ENCODE peak calls at places on chromosome 3, in eight cellular contexts. V, X, L, Z, H, G, F and E are unnamed samples.

GRCh38 chr3:28718074-28718849 is 369.6 kb upstream of the AZI2 start:
- DNase-seq in F (no peak), X (no peak), L (no peak), G (no peak), V (no peak), Z (no peak), H (no peak), E (no peak)

GRCh38 chr3:180680097-180680430 is 775 bp upstream of the CCDC39 start:
- DNase-seq in V (no peak), X (no peak), G (no peak), L (no peak), F (peak), Z (no peak), H (no peak), E (no peak)

GRCh38 chr3:129503387-129504010 is 24.9 kb upstream of the RHO start:
- DNase-seq in G (no peak), Z (no peak), F (no peak), X (no peak), V (no peak), L (no peak), H (no peak), E (peak)

GRCh38 chr3:159839561-159840379 is 148.9 kb upstream of the IL12A start:
- DNase-seq in V (no peak), G (peak), L (no peak), H (no peak), Z (no peak), X (no peak), F (no peak), E (no peak)

GRCh38 chr3:32340039-32340438 is 51.6 kb upstream of the CMTM7 start:
- DNase-seq in F (peak), G (no peak), H (no peak), Z (no peak), V (no peak), L (no peak), X (peak), E (no peak)

GRCh38 chr3:135242285-135242684 is 447.2 kb downstream of the EPHB1 start:
- DNase-seq in H (no peak), V (no peak), G (no peak), L (no peak), Z (no peak), F (no peak), X (no peak), E (no peak)

GRCh38 chr3:123122525-123123315 is 55.9 kb downstream of the PDIA5 start:
- DNase-seq in V (no peak), H (no peak), F (no peak), X (no peak), Z (no peak), G (no peak), L (no peak), E (no peak)

GRCh38 chr3:99777708-99778107 is 40.0 kb upstream of the CMSS1 start:
- DNase-seq in X (peak), H (no peak), Z (no peak), G (no peak), L (no peak), F (no peak), V (no peak), E (no peak)

GRCh38 chr3:55596212-55596611 is 109.1 kb upstream of the WNT5A start:
- DNase-seq in H (no peak), X (no peak), F (no peak), L (no peak), V (no peak), Z (no peak), G (no peak), E (no peak)

GRCh38 chr3:101069796-101070195 is 76.6 kb upstream of the ABI3BP start:
- DNase-seq in G (no peak), F (no peak), Z (no peak), V (no peak), H (no peak), X (no peak), L (no peak), E (no peak)

GRCh38 chr3:147431746-147432145 is 22.6 kb downstream of the ZIC1 start:
- DNase-seq in H (no peak), F (no peak), Z (no peak), L (no peak), X (no peak), G (no peak), V (no peak), E (no peak)

GRCh38 chr3:39176025-39176714 is 16.2 kb downstream of the XIRP1 start:
- DNase-seq in V (no peak), G (no peak), F (no peak), X (no peak), Z (no peak), L (no peak), H (no peak), E (no peak)

GRCh38 chr3:120174811-120175210 is 80.6 kb upstream of the GSK3B start:
- DNase-seq in V (no peak), X (no peak), L (no peak), Z (no peak), G (no peak), H (no peak), F (no peak), E (no peak)